ENCODE peak calls at places on chromosome 14, in five cellular contexts. Y is transverse colon, P is HepG2, F is stomach, D is H1. W is an unnamed sample.

GRCh38 chr14:102055181-102055901 is 31.5 kb downstream of the HSP90AA1 start:
- DNase-seq in Y (no peak), P (peak), F (no peak), D (no peak), W (no peak)

GRCh38 chr14:69077841-69078240 is 75.1 kb downstream of the DCAF5 start:
- DNase-seq in Y (no peak), P (no peak), F (no peak), D (no peak), W (no peak)

GRCh38 chr14:59507063-59507751 is 22.9 kb downstream of the JKAMP start:
- DNase-seq in Y (peak), P (peak), F (peak), D (peak), W (no peak)

GRCh38 chr14:54127526-54127925 is 170.9 kb upstream of the BMP4 start:
- DNase-seq in Y (no peak), P (no peak), F (no peak), D (no peak), W (no peak)

GRCh38 chr14:75022655-75023054 is 19.9 kb downstream of the EIF2B2 start:
- DNase-seq in Y (no peak), P (peak), F (no peak), D (no peak), W (no peak)

GRCh38 chr14:38616959-38617358 is 361.1 kb upstream of the CLEC14A start:
- DNase-seq in Y (no peak), P (no peak), F (no peak), D (no peak), W (no peak)

GRCh38 chr14:87044807-87045206 is 948.2 kb downstream of the GALC start:
- DNase-seq in Y (no peak), P (no peak), F (no peak), D (no peak), W (no peak)

GRCh38 chr14:93266127-93266526 is 59.1 kb downstream of the UBR7 start:
- DNase-seq in Y (no peak), P (no peak), F (no peak), D (no peak), W (no peak)

GRCh38 chr14:32449640-32450039 is 120.5 kb downstream of the AKAP6 start:
- DNase-seq in Y (no peak), P (no peak), F (no peak), D (no peak), W (no peak)

DNA sequence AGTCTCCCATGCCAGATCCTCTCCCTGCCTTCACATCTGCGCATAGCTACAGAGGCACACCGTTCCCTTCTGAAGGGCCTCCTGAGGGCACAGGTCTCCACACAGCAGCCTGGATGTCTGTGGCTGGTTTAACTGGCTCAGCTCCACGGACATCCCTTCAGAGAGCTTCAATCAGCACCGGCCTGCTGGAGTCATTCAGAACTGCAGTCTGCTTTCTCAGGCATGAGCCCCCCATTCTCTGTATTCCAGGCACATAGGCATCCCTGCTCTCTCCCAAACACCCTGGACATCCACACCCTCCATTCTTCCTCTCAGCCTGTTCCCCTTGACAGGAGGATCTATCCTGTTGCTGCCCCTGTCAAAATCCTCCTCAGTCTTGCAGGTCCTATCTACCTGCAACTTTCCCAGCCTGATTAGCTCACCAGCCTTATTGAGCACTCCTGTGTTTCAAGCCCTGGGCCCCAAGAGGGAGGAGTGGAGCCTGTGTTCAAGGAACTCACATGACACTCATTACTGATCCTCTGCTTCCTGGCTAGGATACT is 2.9 kb upstream of the DHRS2 start:
- DNase-seq in Y (no peak), P (peak), F (no peak), D (no peak), W (no peak)
- TF ChIP-seq CTCF in Y (no peak), P (no peak), F (no peak), D (no peak), W (no peak)

GRCh38 chr14:29242755-29243340 is 476.3 kb downstream of the FOXG1 start:
- DNase-seq in Y (no peak), P (no peak), F (no peak), D (no peak), W (no peak)

GRCh38 chr14:29236848-29237247 is 470.3 kb downstream of the FOXG1 start:
- DNase-seq in Y (no peak), P (no peak), F (no peak), D (no peak), W (no peak)

GRCh38 chr14:29236401-29236800 is 469.8 kb downstream of the FOXG1 start:
- DNase-seq in Y (no peak), P (no peak), F (no peak), D (no peak), W (no peak)

GRCh38 chr14:29243355-29243754 is 476.8 kb downstream of the FOXG1 start:
- DNase-seq in Y (no peak), P (no peak), F (no peak), D (no peak), W (no peak)

GRCh38 chr14:29240046-29240445 is 473.5 kb downstream of the FOXG1 start:
- DNase-seq in Y (no peak), P (no peak), F (no peak), D (no peak), W (no peak)
- TF ChIP-seq POLR2AphosphoS5 in Y (no peak), P (no peak), F (no peak), D (no peak), W (no peak)

GRCh38 chr14:61575126-61575525 is 120.2 kb upstream of the HIF1A start:
- DNase-seq in Y (no peak), P (no peak), F (no peak), D (no peak), W (no peak)
- TF ChIP-seq CTCF in Y (no peak), P (no peak), F (no peak), D (no peak), W (no peak)

GRCh38 chr14:91945776-91946305 is 1.7 kb downstream of the FBLN5 start:
- DNase-seq in Y (no peak), P (no peak), F (no peak), D (no peak), W (no peak)

GRCh38 chr14:91946313-91947195 is 940 bp downstream of the FBLN5 start:
- DNase-seq in Y (no peak), P (no peak), F (no peak), D (no peak), W (no peak)

GRCh38 chr14:91942128-91942527 is 5.4 kb downstream of the FBLN5 start:
- DNase-seq in Y (no peak), P (no peak), F (no peak), D (no peak), W (no peak)

GRCh38 chr14:91942946-91943345 is 4.5 kb downstream of the FBLN5 start:
- DNase-seq in Y (no peak), P (no peak), F (no peak), D (no peak), W (no peak)

DNA sequence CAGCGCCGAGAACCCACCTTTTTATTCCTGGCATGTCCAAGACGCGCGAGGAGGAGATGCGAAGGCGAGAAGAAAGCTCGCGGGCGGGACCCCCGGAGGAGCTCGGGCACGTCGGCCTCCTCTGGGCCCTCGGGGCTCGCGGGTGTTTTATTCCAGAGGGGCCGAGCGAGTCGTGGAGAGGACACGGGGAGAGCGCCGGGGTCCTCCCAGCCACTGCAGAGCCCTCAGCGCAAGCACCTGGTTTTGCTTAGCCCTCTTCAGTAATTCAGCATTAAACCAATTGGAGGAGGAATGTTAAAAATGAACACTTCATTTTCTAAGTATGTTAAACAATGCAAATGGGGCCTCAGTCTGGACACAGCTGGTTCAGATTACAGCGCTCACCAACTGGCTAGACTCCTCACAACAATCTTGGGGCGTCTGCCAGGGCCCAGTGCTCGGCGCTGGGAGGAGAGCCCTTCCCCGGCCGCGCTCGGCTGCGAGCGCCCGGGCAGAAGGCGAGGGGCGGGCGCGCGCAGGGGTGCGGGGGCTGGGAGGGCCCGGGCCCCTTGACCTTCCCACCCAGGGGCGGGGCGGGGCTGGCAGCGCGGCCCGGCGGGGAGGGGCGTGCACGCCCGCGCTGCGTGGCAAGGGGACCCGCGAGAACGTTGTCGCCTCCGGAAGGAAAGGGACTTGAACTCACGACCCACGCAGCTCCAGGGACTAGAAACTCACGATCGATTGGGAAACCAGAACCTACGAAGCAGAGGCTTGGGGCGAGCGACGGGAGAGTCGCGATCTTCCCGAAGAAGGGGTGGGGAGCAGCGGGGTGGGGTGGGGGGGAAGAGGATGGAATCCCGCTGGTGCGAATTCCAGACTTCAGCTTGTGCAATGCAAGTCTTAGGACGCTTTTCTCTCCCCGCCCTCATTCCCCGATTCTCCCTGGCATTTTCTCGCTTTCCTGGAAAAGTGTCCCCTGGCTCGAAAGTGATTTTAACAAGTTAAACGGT is at the start of gene FBLN5:
- DNase-seq in Y (peak), P (no peak), F (peak), D (peak), W (peak)
- TF ChIP-seq POLR2AphosphoS5 in Y (peak), P (no peak), F (no peak), D (no peak), W (no peak)

GRCh38 chr14:73055251-73055650 is 3.1 kb upstream of the RBM25 start:
- DNase-seq in Y (no peak), P (no peak), F (no peak), D (no peak), W (no peak)

GRCh38 chr14:73059326-73059725 is 992 bp downstream of the RBM25 start:
- DNase-seq in Y (no peak), P (peak), F (no peak), D (no peak), W (no peak)

GRCh38 chr14:73058923-73059311 is 583 bp downstream of the RBM25 start:
- DNase-seq in Y (no peak), P (peak), F (no peak), D (no peak), W (peak)

GRCh38 chr14:73057939-73058223 is 453 bp upstream of the RBM25 start:
- DNase-seq in Y (no peak), P (no peak), F (no peak), D (no peak), W (no peak)

DNA sequence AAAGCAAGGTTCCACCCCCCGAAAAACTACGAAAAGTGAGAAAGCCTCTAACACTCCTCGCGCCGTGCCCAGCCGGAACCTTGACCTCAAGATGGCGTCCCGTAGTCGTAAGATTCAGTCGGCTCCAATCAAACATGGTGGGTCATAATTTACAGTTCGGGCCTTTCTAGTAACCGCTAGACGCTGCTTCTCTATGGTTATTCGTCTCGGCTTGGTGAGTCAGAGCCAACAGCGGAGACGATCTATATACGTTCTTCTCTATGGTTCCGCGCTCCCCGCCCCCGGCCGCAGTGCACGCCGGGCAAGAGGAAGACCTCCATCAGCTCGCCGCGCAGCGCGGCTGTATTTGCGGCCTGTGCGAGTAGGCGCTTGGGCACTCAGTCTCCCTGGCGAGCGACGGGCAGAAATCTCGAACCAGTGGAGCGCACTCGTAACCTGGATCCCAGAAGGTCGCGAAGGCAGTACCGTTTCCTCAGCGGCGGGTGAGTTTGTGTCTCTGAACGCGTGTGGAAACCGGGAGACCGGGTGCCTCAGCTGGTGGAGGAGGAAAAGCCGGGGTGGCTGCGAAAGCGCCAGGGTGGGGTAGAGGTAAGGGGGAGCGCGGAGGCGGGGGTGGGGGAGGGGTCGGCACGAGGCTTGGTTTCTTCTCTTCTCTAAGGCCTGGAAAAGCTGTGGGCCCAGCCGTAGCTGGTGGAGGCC is at the start of gene RBM25:
- DNase-seq in Y (peak), P (peak), F (peak), D (peak), W (peak)
- TF ChIP-seq CTCF in Y (no peak), P (peak), F (no peak), D (no peak), W (no peak)

GRCh38 chr14:77717608-77718305 is 9.9 kb downstream of the SLIRP start:
- DNase-seq in Y (no peak), P (no peak), F (no peak), D (no peak), W (no peak)

GRCh38 chr14:77722301-77722700 is 14.4 kb downstream of the SLIRP start:
- DNase-seq in Y (no peak), P (no peak), F (no peak), D (no peak), W (no peak)

GRCh38 chr14:77721437-77721836 is 13.5 kb downstream of the SLIRP start:
- DNase-seq in Y (no peak), P (no peak), F (no peak), D (no peak), W (no peak)
- TF ChIP-seq POLR2AphosphoS5 in Y (no peak), P (no peak), F (no peak), D (no peak), W (no peak)

W was measured in breast epithelium.